ENCODE peak calls at places on chromosome 19, in nine cellular contexts. One of them, this sample, is unnamed.

GRCh38 chr19:51607920-51608562 is 22.2 kb downstream of the SIGLEC5 start:
- DNase-seq in neural crest cell: peak; percentile 93
- DNase-seq in heart left ventricle: peak; percentile 82
- DNase-seq in cardiac fibroblast: peak; percentile 80
- DNase-seq in Calu3: peak; percentile 91
- DNase-seq in AG04449: no peak
- DNase-seq in CD8-positive, alpha-beta T cell: peak; percentile 46
- DNase-seq in pancreas: peak; percentile 74
- DNase-seq in fibroblast of mammary gland: peak; percentile 74
- DNase-seq in this sample: peak; percentile 84

GRCh38 chr19:29945433-29945832 is 3.4 kb downstream of the URI1 start:
- DNase-seq in neural crest cell: no peak
- DNase-seq in heart left ventricle: no peak
- DNase-seq in cardiac fibroblast: no peak
- DNase-seq in Calu3: no peak
- DNase-seq in AG04449: no peak
- DNase-seq in CD8-positive, alpha-beta T cell: no peak
- DNase-seq in pancreas: no peak
- DNase-seq in fibroblast of mammary gland: no peak
- DNase-seq in this sample: no peak

GRCh38 chr19:21028969-21029268 is 8.5 kb downstream of the ZNF430 start:
- DNase-seq in neural crest cell: no peak
- DNase-seq in heart left ventricle: no peak
- DNase-seq in cardiac fibroblast: no peak
- DNase-seq in Calu3: no peak
- DNase-seq in AG04449: no peak
- DNase-seq in CD8-positive, alpha-beta T cell: no peak
- DNase-seq in pancreas: no peak
- DNase-seq in fibroblast of mammary gland: no peak
- DNase-seq in this sample: no peak

GRCh38 chr19:6071103-6071485 is 39.2 kb downstream of the RFX2 start:
- DNase-seq in neural crest cell: no peak
- DNase-seq in heart left ventricle: no peak
- DNase-seq in cardiac fibroblast: peak; percentile 82
- DNase-seq in Calu3: no peak
- DNase-seq in AG04449: peak; percentile 81
- DNase-seq in CD8-positive, alpha-beta T cell: no peak
- DNase-seq in pancreas: no peak
- DNase-seq in fibroblast of mammary gland: peak; percentile 77
- DNase-seq in this sample: peak; percentile 7

GRCh38 chr19:980133-980998 is 3.8 kb upstream of the WDR18 start:
- DNase-seq in neural crest cell: peak; percentile 80
- DNase-seq in heart left ventricle: no peak
- DNase-seq in cardiac fibroblast: no peak
- DNase-seq in Calu3: peak; percentile 18
- DNase-seq in AG04449: no peak
- DNase-seq in CD8-positive, alpha-beta T cell: no peak
- DNase-seq in pancreas: no peak
- DNase-seq in fibroblast of mammary gland: peak; percentile 24
- DNase-seq in this sample: no peak

GRCh38 chr19:2477732-2478191 is 1.8 kb downstream of the GADD45B start:
- DNase-seq in neural crest cell: no peak
- DNase-seq in heart left ventricle: peak; percentile 56
- DNase-seq in cardiac fibroblast: peak; percentile 70
- DNase-seq in Calu3: no peak
- DNase-seq in AG04449: no peak
- DNase-seq in CD8-positive, alpha-beta T cell: peak; percentile 27
- DNase-seq in pancreas: no peak
- DNase-seq in fibroblast of mammary gland: peak; percentile 55
- DNase-seq in this sample: no peak

GRCh38 chr19:57398868-57399267 is 9.2 kb downstream of the ZNF548 start:
- DNase-seq in neural crest cell: no peak
- DNase-seq in heart left ventricle: no peak
- DNase-seq in cardiac fibroblast: no peak
- DNase-seq in Calu3: no peak
- DNase-seq in AG04449: no peak
- DNase-seq in CD8-positive, alpha-beta T cell: no peak
- DNase-seq in pancreas: no peak
- DNase-seq in fibroblast of mammary gland: no peak
- DNase-seq in this sample: no peak

GRCh38 chr19:38024991-38025716 is 118.1 kb downstream of the SIPA1L3 start:
- DNase-seq in neural crest cell: no peak
- DNase-seq in heart left ventricle: no peak
- DNase-seq in cardiac fibroblast: no peak
- DNase-seq in Calu3: no peak
- DNase-seq in AG04449: no peak
- DNase-seq in CD8-positive, alpha-beta T cell: no peak
- DNase-seq in pancreas: no peak
- DNase-seq in fibroblast of mammary gland: no peak
- DNase-seq in this sample: no peak

GRCh38 chr19:35120492-35120891 is 4.9 kb downstream of the FXYD3 start:
- DNase-seq in neural crest cell: no peak
- DNase-seq in heart left ventricle: peak; percentile 39
- DNase-seq in cardiac fibroblast: peak; percentile 34
- DNase-seq in Calu3: peak; percentile 68
- DNase-seq in AG04449: peak; percentile 36
- DNase-seq in CD8-positive, alpha-beta T cell: no peak
- DNase-seq in pancreas: no peak
- DNase-seq in fibroblast of mammary gland: peak; percentile 96
- DNase-seq in this sample: no peak

GRCh38 chr19:6011794-6012193 is 33.9 kb upstream of the RANBP3 start:
- DNase-seq in neural crest cell: no peak
- DNase-seq in heart left ventricle: no peak
- DNase-seq in cardiac fibroblast: no peak
- DNase-seq in Calu3: no peak
- DNase-seq in AG04449: no peak
- DNase-seq in CD8-positive, alpha-beta T cell: no peak
- DNase-seq in pancreas: no peak
- DNase-seq in fibroblast of mammary gland: peak; percentile 36
- DNase-seq in this sample: no peak

GRCh38 chr19:2132191-2132590 is 19.2 kb downstream of the AP3D1 start:
- DNase-seq in neural crest cell: no peak
- DNase-seq in heart left ventricle: no peak
- DNase-seq in cardiac fibroblast: no peak
- DNase-seq in Calu3: no peak
- DNase-seq in AG04449: no peak
- DNase-seq in CD8-positive, alpha-beta T cell: no peak
- DNase-seq in pancreas: no peak
- DNase-seq in fibroblast of mammary gland: no peak
- DNase-seq in this sample: no peak

GRCh38 chr19:23436944-23437343 is 41.7 kb upstream of the ZNF91 start:
- DNase-seq in neural crest cell: no peak
- DNase-seq in heart left ventricle: no peak
- DNase-seq in cardiac fibroblast: no peak
- DNase-seq in Calu3: no peak
- DNase-seq in AG04449: no peak
- DNase-seq in CD8-positive, alpha-beta T cell: no peak
- DNase-seq in pancreas: no peak
- DNase-seq in fibroblast of mammary gland: peak; percentile 2
- DNase-seq in this sample: no peak

GRCh38 chr19:23439623-23440022 is 44.4 kb upstream of the ZNF91 start:
- DNase-seq in neural crest cell: no peak
- DNase-seq in heart left ventricle: no peak
- DNase-seq in cardiac fibroblast: no peak
- DNase-seq in Calu3: no peak
- DNase-seq in AG04449: no peak
- DNase-seq in CD8-positive, alpha-beta T cell: no peak
- DNase-seq in pancreas: no peak
- DNase-seq in fibroblast of mammary gland: peak; percentile 7
- DNase-seq in this sample: no peak

GRCh38 chr19:23440207-23440606 is 44.9 kb upstream of the ZNF91 start:
- DNase-seq in neural crest cell: no peak
- DNase-seq in heart left ventricle: no peak
- DNase-seq in cardiac fibroblast: no peak
- DNase-seq in Calu3: no peak
- DNase-seq in AG04449: no peak
- DNase-seq in CD8-positive, alpha-beta T cell: no peak
- DNase-seq in pancreas: no peak
- DNase-seq in fibroblast of mammary gland: no peak
- DNase-seq in this sample: no peak

GRCh38 chr19:23437901-23438300 is 42.6 kb upstream of the ZNF91 start:
- DNase-seq in neural crest cell: no peak
- DNase-seq in heart left ventricle: no peak
- DNase-seq in cardiac fibroblast: no peak
- DNase-seq in Calu3: no peak
- DNase-seq in AG04449: no peak
- DNase-seq in CD8-positive, alpha-beta T cell: no peak
- DNase-seq in pancreas: no peak
- DNase-seq in fibroblast of mammary gland: no peak
- DNase-seq in this sample: no peak

GRCh38 chr19:23440791-23441190 is 45.5 kb upstream of the ZNF91 start:
- DNase-seq in neural crest cell: no peak
- DNase-seq in heart left ventricle: no peak
- DNase-seq in cardiac fibroblast: no peak
- DNase-seq in Calu3: peak; percentile 11
- DNase-seq in AG04449: no peak
- DNase-seq in CD8-positive, alpha-beta T cell: no peak
- DNase-seq in pancreas: no peak
- DNase-seq in fibroblast of mammary gland: no peak
- DNase-seq in this sample: no peak
- TF ChIP-seq CTCF in neural crest cell: peak; percentile 53
- TF ChIP-seq CTCF in heart left ventricle: peak; percentile 18
- TF ChIP-seq CTCF in cardiac fibroblast: peak; percentile 41
- TF ChIP-seq CTCF in Calu3: peak; percentile 54
- TF ChIP-seq CTCF in AG04449: peak; percentile 12
- TF ChIP-seq CTCF in CD8-positive, alpha-beta T cell: no peak
- TF ChIP-seq CTCF in pancreas: no peak
- TF ChIP-seq CTCF in fibroblast of mammary gland: peak; percentile 36
- TF ChIP-seq CTCF in this sample: peak; percentile 63

GRCh38 chr19:19386373-19386869 is 19.1 kb upstream of the GATAD2A start:
- DNase-seq in neural crest cell: no peak
- DNase-seq in heart left ventricle: no peak
- DNase-seq in cardiac fibroblast: no peak
- DNase-seq in Calu3: no peak
- DNase-seq in AG04449: no peak
- DNase-seq in CD8-positive, alpha-beta T cell: peak; percentile 22
- DNase-seq in pancreas: no peak
- DNase-seq in fibroblast of mammary gland: no peak
- DNase-seq in this sample: no peak
- TF ChIP-seq CTCF in neural crest cell: no peak
- TF ChIP-seq CTCF in heart left ventricle: no peak
- TF ChIP-seq CTCF in cardiac fibroblast: peak; percentile 21
- TF ChIP-seq CTCF in Calu3: no peak
- TF ChIP-seq CTCF in AG04449: peak; percentile 10
- TF ChIP-seq CTCF in CD8-positive, alpha-beta T cell: no peak
- TF ChIP-seq CTCF in pancreas: no peak
- TF ChIP-seq CTCF in fibroblast of mammary gland: no peak
- TF ChIP-seq CTCF in this sample: no peak

GRCh38 chr19:13764821-13765394 is 586 bp downstream of the MRI1 start:
- DNase-seq in neural crest cell: peak; percentile 16
- DNase-seq in heart left ventricle: no peak
- DNase-seq in cardiac fibroblast: peak; percentile 18
- DNase-seq in Calu3: no peak
- DNase-seq in AG04449: no peak
- DNase-seq in CD8-positive, alpha-beta T cell: peak; percentile 44
- DNase-seq in pancreas: no peak
- DNase-seq in fibroblast of mammary gland: no peak
- DNase-seq in this sample: no peak

GRCh38 chr19:13765395-13766094 is 1.2 kb downstream of the MRI1 start:
- DNase-seq in neural crest cell: no peak
- DNase-seq in heart left ventricle: no peak
- DNase-seq in cardiac fibroblast: no peak
- DNase-seq in Calu3: no peak
- DNase-seq in AG04449: no peak
- DNase-seq in CD8-positive, alpha-beta T cell: no peak
- DNase-seq in pancreas: no peak
- DNase-seq in fibroblast of mammary gland: no peak
- DNase-seq in this sample: no peak

GRCh38 chr19:13762635-13763235 is 1.6 kb upstream of the MRI1 start:
- DNase-seq in neural crest cell: no peak
- DNase-seq in heart left ventricle: no peak
- DNase-seq in cardiac fibroblast: no peak
- DNase-seq in Calu3: no peak
- DNase-seq in AG04449: no peak
- DNase-seq in CD8-positive, alpha-beta T cell: no peak
- DNase-seq in pancreas: no peak
- DNase-seq in fibroblast of mammary gland: no peak
- DNase-seq in this sample: no peak

GRCh38 chr19:13763300-13763699 is 1.0 kb upstream of the MRI1 start:
- DNase-seq in neural crest cell: no peak
- DNase-seq in heart left ventricle: no peak
- DNase-seq in cardiac fibroblast: no peak
- DNase-seq in Calu3: no peak
- DNase-seq in AG04449: no peak
- DNase-seq in CD8-positive, alpha-beta T cell: no peak
- DNase-seq in pancreas: no peak
- DNase-seq in fibroblast of mammary gland: no peak
- DNase-seq in this sample: no peak

GRCh38 chr19:13764101-13764807 is at the start of gene MRI1:
- DNase-seq in neural crest cell: peak; percentile 58
- DNase-seq in heart left ventricle: peak; percentile 88
- DNase-seq in cardiac fibroblast: peak; percentile 66
- DNase-seq in Calu3: peak; percentile 74
- DNase-seq in AG04449: no peak
- DNase-seq in CD8-positive, alpha-beta T cell: peak; percentile 67
- DNase-seq in pancreas: peak; percentile 75
- DNase-seq in fibroblast of mammary gland: peak; percentile 61
- DNase-seq in this sample: peak; percentile 77
- TF ChIP-seq CTCF in neural crest cell: no peak
- TF ChIP-seq CTCF in heart left ventricle: no peak
- TF ChIP-seq CTCF in cardiac fibroblast: no peak
- TF ChIP-seq CTCF in Calu3: no peak
- TF ChIP-seq CTCF in AG04449: no peak
- TF ChIP-seq CTCF in CD8-positive, alpha-beta T cell: no peak
- TF ChIP-seq CTCF in pancreas: no peak
- TF ChIP-seq CTCF in fibroblast of mammary gland: no peak
- TF ChIP-seq CTCF in this sample: no peak

GRCh38 chr19:49635530-49636229 is 4.3 kb downstream of the RRAS start:
- DNase-seq in neural crest cell: no peak
- DNase-seq in heart left ventricle: no peak
- DNase-seq in cardiac fibroblast: peak; percentile 29
- DNase-seq in Calu3: no peak
- DNase-seq in AG04449: no peak
- DNase-seq in CD8-positive, alpha-beta T cell: no peak
- DNase-seq in pancreas: no peak
- DNase-seq in fibroblast of mammary gland: peak; percentile 20
- DNase-seq in this sample: no peak

GRCh38 chr19:49631279-49631588 is 8.7 kb downstream of the RRAS start:
- DNase-seq in neural crest cell: no peak
- DNase-seq in heart left ventricle: no peak
- DNase-seq in cardiac fibroblast: peak; percentile 25
- DNase-seq in Calu3: no peak
- DNase-seq in AG04449: no peak
- DNase-seq in CD8-positive, alpha-beta T cell: no peak
- DNase-seq in pancreas: no peak
- DNase-seq in fibroblast of mammary gland: no peak
- DNase-seq in this sample: no peak

GRCh38 chr19:49631610-49632192 is 8.2 kb downstream of the RRAS start:
- DNase-seq in neural crest cell: no peak
- DNase-seq in heart left ventricle: no peak
- DNase-seq in cardiac fibroblast: no peak
- DNase-seq in Calu3: no peak
- DNase-seq in AG04449: no peak
- DNase-seq in CD8-positive, alpha-beta T cell: no peak
- DNase-seq in pancreas: no peak
- DNase-seq in fibroblast of mammary gland: no peak
- DNase-seq in this sample: no peak

GRCh38 chr19:49629659-49630058 is 10.3 kb downstream of the RRAS start:
- DNase-seq in neural crest cell: no peak
- DNase-seq in heart left ventricle: no peak
- DNase-seq in cardiac fibroblast: no peak
- DNase-seq in Calu3: no peak
- DNase-seq in AG04449: no peak
- DNase-seq in CD8-positive, alpha-beta T cell: no peak
- DNase-seq in pancreas: no peak
- DNase-seq in fibroblast of mammary gland: no peak
- DNase-seq in this sample: no peak

GRCh38 chr19:49632576-49632975 is 7.4 kb downstream of the RRAS start:
- DNase-seq in neural crest cell: no peak
- DNase-seq in heart left ventricle: no peak
- DNase-seq in cardiac fibroblast: no peak
- DNase-seq in Calu3: no peak
- DNase-seq in AG04449: no peak
- DNase-seq in CD8-positive, alpha-beta T cell: no peak
- DNase-seq in pancreas: no peak
- DNase-seq in fibroblast of mammary gland: no peak
- DNase-seq in this sample: no peak
- TF ChIP-seq CTCF in neural crest cell: no peak
- TF ChIP-seq CTCF in heart left ventricle: no peak
- TF ChIP-seq CTCF in cardiac fibroblast: no peak
- TF ChIP-seq CTCF in Calu3: no peak
- TF ChIP-seq CTCF in AG04449: no peak
- TF ChIP-seq CTCF in CD8-positive, alpha-beta T cell: no peak
- TF ChIP-seq CTCF in pancreas: no peak
- TF ChIP-seq CTCF in fibroblast of mammary gland: no peak
- TF ChIP-seq CTCF in this sample: no peak